ENCODE peak calls at places on chromosomes 12 and 14, in four cellular contexts. X is Panc1, A is HCT116, Y is HepG2. T is an unnamed sample.
A peak's percentile ranks its signal among the peaks of the same experiment; 100 is the strongest.

GRCh38 chr14:55921516-55921915 is 196.7 kb upstream of the PELI2 start:
- DNase-seq in X (no peak), A (no peak), Y (no peak), T (no peak)

GRCh38 chr12:33752854-33753253 is 269.4 kb upstream of the ALG10 start:
- DNase-seq in X (no peak), A (no peak), Y (no peak), T (peak; percentile 16)

GRCh38 chr12:19707948-19708409 is 268.7 kb downstream of the AEBP2 start:
- DNase-seq in X (no peak), A (peak; percentile 41), Y (no peak), T (no peak)

GRCh38 chr14:24080888-24081738 is 9.8 kb downstream of the CPNE6 start:
- DNase-seq in X (no peak), A (no peak), Y (peak; percentile 38), T (peak; percentile 79)

GRCh38 chr14:88386395-88386794 is 938 bp downstream of the SPATA7 start:
- DNase-seq in X (no peak), A (no peak), Y (no peak), T (no peak)

GRCh38 chr12:58557156-58557555 is 363.1 kb downstream of the LRIG3 start:
- DNase-seq in X (no peak), A (no peak), Y (no peak), T (no peak)

GRCh38 chr12:109829667-109830066 is 3.5 kb downstream of the TRPV4 start:
- DNase-seq in X (no peak), A (no peak), Y (no peak), T (no peak)

GRCh38 chr14:101101456-101102056 is 198.0 kb upstream of the RTL1 start:
- DNase-seq in X (no peak), A (no peak), Y (no peak), T (no peak)

GRCh38 chr12:94172031-94172430 is 23.7 kb downstream of the PLXNC1 start:
- DNase-seq in X (no peak), A (no peak), Y (peak; percentile 15), T (no peak)

GRCh38 chr14:90615444-90616095 is 200.7 kb downstream of the TTC7B start:
- DNase-seq in X (no peak), A (no peak), Y (no peak), T (no peak)

GRCh38 chr14:24115451-24116110 is 832 bp upstream of the NRL start:
- DNase-seq in X (no peak), A (no peak), Y (no peak), T (peak; percentile 18)

GRCh38 chr12:40711121-40711520 is 18.9 kb downstream of the CNTN1 start:
- DNase-seq in X (no peak), A (no peak), Y (no peak), T (no peak)

GRCh38 chr12:127101086-127101485 is 1165.9 kb upstream of the TMEM132C start:
- DNase-seq in X (no peak), A (no peak), Y (no peak), T (no peak)

GRCh38 chr14:100404419-100404818 is 81.3 kb downstream of the SLC25A47 start:
- DNase-seq in X (no peak), A (no peak), Y (no peak), T (peak; percentile 14)

GRCh38 chr14:26394114-26394855 is 203.5 kb downstream of the NOVA1 start:
- DNase-seq in X (peak; percentile 12), A (no peak), Y (no peak), T (no peak)

GRCh38 chr12:15996948-15997347 is 85.8 kb downstream of the DERA start:
- DNase-seq in X (no peak), A (no peak), Y (no peak), T (no peak)

GRCh38 chr14:104688755-104689619 is at the start of gene INF2:
- DNase-seq in X (no peak), A (no peak), Y (peak; percentile 62), T (peak; percentile 91)
- TF ChIP-seq TCF7L2 in X (no peak), A (no peak), Y (no peak), T (no peak)

DNA sequence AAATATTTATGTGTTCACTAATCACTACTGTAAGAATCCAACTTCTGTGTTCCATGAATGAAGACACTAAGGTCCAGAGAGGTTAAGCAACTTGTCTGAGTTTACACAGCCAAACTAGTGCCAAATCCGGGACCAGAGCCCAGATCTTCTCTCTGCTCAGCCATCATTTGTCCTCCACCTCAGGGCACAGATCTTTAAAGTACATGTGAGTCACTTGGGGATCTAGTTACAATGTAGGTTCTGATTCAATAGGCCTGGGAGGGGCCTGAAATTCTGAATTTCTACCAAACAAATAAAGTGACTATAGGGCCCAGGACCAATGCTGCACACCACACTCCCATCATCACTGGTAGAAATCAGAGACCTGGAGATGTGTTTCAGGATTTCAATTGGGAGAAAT is 162.9 kb downstream of the GXYLT1 start:
- DNase-seq in X (no peak), A (peak; percentile 1), Y (no peak), T (no peak)
- TF ChIP-seq TCF7L2 in X (no peak), A (no peak), Y (no peak), T (no peak)

GRCh38 chr12:99439399-99439798 is 208.2 kb upstream of the GARIN6 start:
- DNase-seq in X (no peak), A (no peak), Y (no peak), T (no peak)
- TF ChIP-seq TCF7L2 in X (no peak), A (no peak), Y (no peak), T (no peak)

DNA sequence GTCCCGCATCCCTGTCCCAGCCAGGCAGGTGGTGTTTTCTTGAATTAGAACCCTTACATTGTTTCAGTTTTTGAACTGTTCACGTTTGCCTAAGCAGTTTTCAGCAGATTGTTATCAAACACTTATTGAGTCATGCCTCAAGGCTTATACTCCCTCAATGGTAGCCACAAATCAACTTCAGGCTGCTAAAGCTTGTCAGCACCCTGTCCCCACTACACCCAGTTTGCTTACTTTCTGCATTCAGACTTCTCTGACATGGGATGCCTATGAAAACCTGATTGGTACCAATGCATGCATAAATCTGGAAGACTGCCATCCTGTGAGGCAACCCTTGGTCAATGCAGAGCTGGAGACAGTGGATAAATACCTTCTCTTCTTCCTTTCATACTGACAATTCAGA is 225.4 kb downstream of the BTG1 start:
- DNase-seq in X (no peak), A (no peak), Y (no peak), T (no peak)
- TF ChIP-seq TCF7L2 in X (no peak), A (no peak), Y (no peak), T (no peak)

DNA sequence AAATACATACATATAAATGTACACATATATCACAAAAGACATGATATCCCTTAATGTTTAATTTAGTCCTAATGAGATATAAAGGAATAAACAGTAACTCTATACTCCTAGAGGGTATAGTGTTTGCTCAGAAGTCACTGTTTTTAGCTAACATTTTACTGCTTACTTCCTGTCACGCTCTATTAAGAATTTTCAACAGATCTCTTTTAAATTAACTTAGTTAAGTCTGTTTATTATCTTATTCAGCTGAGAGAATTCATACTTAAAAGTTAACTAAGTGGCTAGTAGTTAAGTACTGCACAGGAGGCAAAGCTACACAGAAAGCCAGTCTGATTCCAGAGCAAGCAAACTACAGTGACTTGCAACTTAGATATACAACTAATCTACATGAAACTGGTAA is 39.9 kb downstream of the GXYLT1 start:
- DNase-seq in X (no peak), A (no peak), Y (no peak), T (no peak)
- TF ChIP-seq TCF7L2 in X (no peak), A (no peak), Y (no peak), T (no peak)